ENCODE peak calls at places on chromosome X, in ten cellular contexts. D, M, E, O, W, J, I, R, T and B are unnamed samples.

GRCh38 chrX:100659431-100660137 is 15.6 kb downstream of the SRPX2 start:
- DNase-seq in D (no peak), M (peak), E (no peak), O (no peak), W (no peak), J (no peak), I (no peak), R (no peak), T (no peak), B (peak)

GRCh38 chrX:150515801-150516200 is 52.6 kb upstream of the MTM1 start:
- DNase-seq in D (no peak), M (no peak), E (no peak), O (no peak), W (no peak), J (no peak), I (no peak), R (no peak), T (no peak), B (no peak)

GRCh38 chrX:74371823-74372222 is 49.5 kb upstream of the SLC16A2 start:
- DNase-seq in D (no peak), M (no peak), E (no peak), O (no peak), W (no peak), J (no peak), I (no peak), R (no peak), T (no peak), B (no peak)

GRCh38 chrX:39855748-39856129 is 242.0 kb downstream of the BCOR start:
- DNase-seq in D (peak), M (peak), E (peak), O (no peak), W (peak), J (peak), I (no peak), R (no peak), T (peak), B (peak)

GRCh38 chrX:9845574-9845948 is 59.3 kb downstream of the SHROOM2 start:
- DNase-seq in D (no peak), M (no peak), E (no peak), O (no peak), W (no peak), J (no peak), I (no peak), R (no peak), T (no peak), B (no peak)

GRCh38 chrX:75301060-75301459 is 27.2 kb downstream of the UPRT start:
- DNase-seq in D (no peak), M (no peak), E (no peak), O (no peak), W (no peak), J (no peak), I (no peak), R (no peak), T (no peak), B (no peak)

GRCh38 chrX:154398668-154399526 is 720 bp downstream of the RPL10 start:
- DNase-seq in D (peak), M (peak), E (peak), O (peak), W (peak), J (peak), I (peak), R (peak), T (peak), B (peak)

GRCh38 chrX:30612250-30612655 is 34.7 kb upstream of the TASL start:
- DNase-seq in D (peak), M (no peak), E (no peak), O (no peak), W (no peak), J (no peak), I (no peak), R (no peak), T (no peak), B (no peak)

GRCh38 chrX:16788477-16788876 is 2.2 kb downstream of the TXLNG start:
- DNase-seq in D (no peak), M (no peak), E (no peak), O (no peak), W (no peak), J (no peak), I (no peak), R (no peak), T (no peak), B (no peak)

GRCh38 chrX:80876877-80877276 is 67.2 kb upstream of the BRWD3 start:
- DNase-seq in D (peak), M (peak), E (no peak), O (peak), W (no peak), J (peak), I (no peak), R (peak), T (no peak), B (peak)

GRCh38 chrX:16022580-16023170 is 100.7 kb upstream of the GRPR start:
- DNase-seq in D (no peak), M (no peak), E (no peak), O (no peak), W (no peak), J (no peak), I (peak), R (peak), T (no peak), B (no peak)

GRCh38 chrX:129678176-129678880 is 23.6 kb upstream of the APLN start:
- DNase-seq in D (peak), M (peak), E (peak), O (no peak), W (no peak), J (peak), I (no peak), R (no peak), T (peak), B (no peak)

GRCh38 chrX:25872786-25873185 is 265.4 kb upstream of the MAGEB18 start:
- DNase-seq in D (no peak), M (no peak), E (no peak), O (no peak), W (no peak), J (no peak), I (no peak), R (no peak), T (no peak), B (no peak)

GRCh38 chrX:56248492-56248891 is 16.3 kb downstream of the KLF8 start:
- DNase-seq in D (peak), M (peak), E (peak), O (peak), W (no peak), J (peak), I (no peak), R (peak), T (peak), B (peak)

GRCh38 chrX:104351173-104351769 is 96.5 kb upstream of the ESX1 start:
- DNase-seq in D (no peak), M (no peak), E (no peak), O (no peak), W (no peak), J (no peak), I (peak), R (peak), T (no peak), B (no peak)

GRCh38 chrX:120315776-120316175 is 4.5 kb upstream of the TMEM255A start:
- DNase-seq in D (no peak), M (no peak), E (no peak), O (no peak), W (no peak), J (no peak), I (no peak), R (no peak), T (no peak), B (no peak)

GRCh38 chrX:809081-809480 is 178.5 kb downstream of the SHOX start:
- DNase-seq in D (no peak), M (no peak), E (peak), O (no peak), W (no peak), J (no peak), I (no peak), R (no peak), T (no peak), B (no peak)

GRCh38 chrX:36640232-36640631 is 367.9 kb upstream of the FAM47C start:
- DNase-seq in D (no peak), M (no peak), E (no peak), O (no peak), W (no peak), J (no peak), I (no peak), R (no peak), T (no peak), B (no peak)

GRCh38 chrX:20487227-20487626 is 220.5 kb upstream of the RPS6KA3 start:
- DNase-seq in D (no peak), M (no peak), E (no peak), O (no peak), W (no peak), J (no peak), I (no peak), R (peak), T (no peak), B (no peak)

GRCh38 chrX:106300239-106300638 is 132.1 kb downstream of the PWWP3B start:
- DNase-seq in D (no peak), M (no peak), E (no peak), O (no peak), W (no peak), J (no peak), I (peak), R (no peak), T (no peak), B (no peak)

GRCh38 chrX:51155566-51155965 is 177.1 kb upstream of the NUDT10 start:
- DNase-seq in D (no peak), M (no peak), E (no peak), O (no peak), W (no peak), J (no peak), I (no peak), R (no peak), T (no peak), B (no peak)

GRCh38 chrX:134948333-134949241 is 42.2 kb upstream of the SMIM10 start:
- DNase-seq in D (no peak), M (no peak), E (peak), O (peak), W (no peak), J (no peak), I (peak), R (peak), T (no peak), B (no peak)

GRCh38 chrX:130051176-130051845 is 59.0 kb downstream of the ELF4 start:
- DNase-seq in D (no peak), M (no peak), E (peak), O (no peak), W (no peak), J (no peak), I (no peak), R (no peak), T (no peak), B (no peak)

GRCh38 chrX:28177202-28177601 is 196.0 kb upstream of the DCAF8L1 start:
- DNase-seq in D (peak), M (no peak), E (peak), O (peak), W (no peak), J (peak), I (no peak), R (no peak), T (no peak), B (peak)

GRCh38 chrX:9940397-9940796 is 26.8 kb upstream of the CLDN34 start:
- DNase-seq in D (no peak), M (no peak), E (no peak), O (no peak), W (no peak), J (no peak), I (peak), R (peak), T (no peak), B (no peak)

GRCh38 chrX:18424482-18425198 is 768 bp upstream of the CDKL5 start:
- DNase-seq in D (peak), M (peak), E (peak), O (peak), W (no peak), J (peak), I (no peak), R (peak), T (peak), B (peak)